ENCODE peak calls at places on chromosomes 4 and X, in five cellular contexts. Z, C, T, G and J are unnamed samples.

GRCh38 chrX:119618439-119618838 is 12.2 kb upstream of the NKRF start:
- DNase-seq in G (no peak), C (no peak), Z (no peak), T (no peak), J (no peak)

GRCh38 chrX:10171291-10171690 is 14.5 kb downstream of the CLCN4 start:
- DNase-seq in Z (no peak), C (no peak), G (no peak), T (no peak), J (no peak)

GRCh38 chr4:18954538-18954937 is 933.0 kb upstream of the LCORL start:
- DNase-seq in T (no peak), Z (no peak), C (no peak), G (no peak), J (no peak)

GRCh38 chr4:23889368-23889767 is 479 bp downstream of the PPARGC1A start:
- DNase-seq in C (no peak), G (peak), T (no peak), Z (no peak), J (peak)

GRCh38 chr4:111391864-111392263 is 753.4 kb upstream of the FAM241A start:
- DNase-seq in T (no peak), C (no peak), Z (no peak), G (no peak), J (no peak)

GRCh38 chr4:164379694-164380093 is 374.2 kb upstream of the SMIM31 start:
- DNase-seq in Z (no peak), T (no peak), C (no peak), G (no peak), J (no peak)

GRCh38 chrX:2928583-2929434 is at the start of gene ARSD:
- DNase-seq in G (peak), C (peak), T (peak), Z (peak), J (peak)

GRCh38 chr4:1178300-1179088 is 6.1 kb upstream of the SPON2 start:
- DNase-seq in T (no peak), C (no peak), G (no peak), Z (no peak), J (no peak)

GRCh38 chr4:24475756-24476155 is 108.6 kb downstream of the DHX15 start:
- DNase-seq in Z (no peak), C (no peak), T (no peak), G (no peak), J (no peak)

GRCh38 chr4:104969394-104970066 is 177.1 kb upstream of the TET2 start:
- DNase-seq in G (peak), T (no peak), Z (no peak), C (no peak), J (no peak)

GRCh38 chr4:1766336-1767057 is 26.6 kb upstream of the FGFR3 start:
- DNase-seq in T (no peak), C (no peak), Z (peak), G (no peak), J (no peak)

GRCh38 chr4:16524911-16525574 is 298.8 kb upstream of the TAPT1 start:
- DNase-seq in T (no peak), C (peak), Z (peak), G (peak), J (no peak)

GRCh38 chrX:38929966-38930421 is 128.7 kb downstream of the MID1IP1 start:
- DNase-seq in Z (no peak), C (no peak), G (peak), T (no peak), J (peak)

GRCh38 chr4:182975806-182976205 is 58.6 kb upstream of the DCTD start:
- DNase-seq in G (peak), T (no peak), C (no peak), Z (no peak), J (peak)

GRCh38 chr4:86818211-86818610 is 31.0 kb downstream of the SLC10A6 start:
- DNase-seq in C (no peak), G (peak), Z (no peak), T (no peak), J (peak)

GRCh38 chr4:162565730-162566129 is 401.9 kb upstream of the FSTL5 start:
- DNase-seq in C (no peak), T (no peak), G (no peak), Z (no peak), J (no peak)

GRCh38 chrX:29851971-29852605 is 363.3 kb upstream of the MAGEB2 start:
- DNase-seq in C (no peak), T (no peak), Z (no peak), G (no peak), J (no peak)

GRCh38 chr4:113943085-113943484 is 36.4 kb downstream of the ARSJ start:
- DNase-seq in T (no peak), Z (no peak), C (no peak), G (no peak), J (no peak)

GRCh38 chr4:76589872-76590846 is 155.1 kb downstream of the SHROOM3 start:
- DNase-seq in Z (peak), C (no peak), T (no peak), G (peak), J (peak)

GRCh38 chrX:153741446-153741845 is 16.8 kb downstream of the ABCD1 start:
- DNase-seq in C (no peak), G (no peak), T (no peak), Z (no peak), J (no peak)

GRCh38 chrX:112961981-112962380 is 121.3 kb upstream of the AMOT start:
- DNase-seq in C (no peak), T (no peak), G (no peak), Z (peak), J (no peak)

GRCh38 chrX:48475295-48475694 is 704 bp upstream of the FTSJ1 start:
- DNase-seq in T (no peak), Z (no peak), G (no peak), C (no peak), J (no peak)

GRCh38 chr4:38145741-38146140 is 185.5 kb downstream of the PTTG2 start:
- DNase-seq in T (no peak), C (no peak), Z (no peak), G (peak), J (peak)

GRCh38 chr4:54683616-54684346 is 26.0 kb downstream of the KIT start:
- DNase-seq in T (no peak), G (peak), C (no peak), Z (no peak), J (peak)

GRCh38 chr4:28842271-28842670 is 1877.9 kb upstream of the PCDH7 start:
- DNase-seq in G (no peak), Z (no peak), T (no peak), C (no peak), J (no peak)

GRCh38 chr4:57265831-57266582 is 155.8 kb upstream of the IGFBP7 start:
- DNase-seq in C (no peak), Z (no peak), T (no peak), G (no peak), J (no peak)

GRCh38 chr4:2932951-2933565 is 30.1 kb downstream of the NOP14 start:
- DNase-seq in T (no peak), Z (no peak), C (no peak), G (no peak), J (no peak)

GRCh38 chr4:117527601-117528000 is 442.2 kb upstream of the TRAM1L1 start:
- DNase-seq in G (no peak), C (no peak), Z (no peak), T (no peak), J (no peak)
- TF ChIP-seq CTCF in G (no peak), C (no peak), Z (no peak), T (no peak), J (no peak)

DNA sequence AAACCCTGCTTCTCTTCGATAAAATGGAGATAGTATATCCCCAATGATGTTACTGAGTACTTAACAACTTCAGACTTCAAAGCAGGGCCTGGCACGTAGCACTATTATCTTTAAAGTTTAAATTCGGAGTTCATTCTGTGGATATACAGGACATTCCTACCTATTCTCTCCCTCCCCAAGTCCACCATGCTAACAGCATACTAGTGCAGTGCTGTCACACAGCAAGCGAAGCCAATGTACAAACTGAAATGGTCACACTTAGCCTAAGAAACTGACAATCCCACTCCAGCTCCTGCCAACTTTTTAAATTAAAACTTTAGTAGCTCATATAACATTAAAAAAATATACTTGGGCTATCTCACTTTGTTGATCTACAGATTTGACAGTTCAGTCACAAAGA is 1.2 kb upstream of the DNAJB14 start:
- DNase-seq in Z (no peak), G (peak), T (no peak), C (no peak), J (no peak)
- H3K4me3 ChIP-seq in Z (peak), G (peak), T (peak), C (no peak), J (no peak)

GRCh38 chr4:160811956-160812355 is 1351.8 kb downstream of the FSTL5 start:
- DNase-seq in C (no peak), T (no peak), Z (no peak), G (no peak), J (no peak)
- TF ChIP-seq CTCF in C (no peak), T (no peak), Z (no peak), G (no peak), J (peak)

GRCh38 chr4:83252782-83253405 is 31.7 kb downstream of the COQ2 start:
- DNase-seq in G (peak), C (no peak), Z (peak), T (no peak), J (peak)

GRCh38 chr4:83248486-83248885 is 36.1 kb downstream of the COQ2 start:
- DNase-seq in Z (no peak), G (no peak), T (no peak), C (no peak), J (peak)

GRCh38 chr4:83251074-83251835 is 33.3 kb downstream of the COQ2 start:
- DNase-seq in C (no peak), G (no peak), T (no peak), Z (no peak), J (no peak)

GRCh38 chr4:83247415-83248357 is 36.9 kb downstream of the COQ2 start:
- DNase-seq in Z (no peak), G (no peak), C (no peak), T (no peak), J (no peak)

DNA sequence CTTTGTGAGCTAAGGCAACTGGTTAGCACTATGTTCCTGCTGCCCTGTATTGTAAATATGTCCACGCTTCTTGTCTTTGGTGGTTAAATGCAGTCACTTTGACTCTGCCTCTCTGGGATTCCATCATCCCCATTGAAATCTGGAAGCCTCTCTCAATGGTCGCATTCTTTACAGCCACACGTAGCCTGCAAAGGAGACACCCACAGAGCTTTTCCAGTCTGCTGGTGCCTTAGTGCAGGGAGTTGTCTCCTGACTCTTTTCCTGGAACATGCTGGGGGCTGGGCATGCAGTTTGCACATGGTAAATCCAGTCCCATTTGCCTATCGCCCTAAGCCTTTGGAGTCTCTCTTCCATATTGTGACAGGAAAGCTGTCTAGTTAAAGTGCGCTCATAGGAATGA is 33.9 kb downstream of the COQ2 start:
- DNase-seq in Z (no peak), T (no peak), C (no peak), G (no peak), J (no peak)
- H3K4me3 ChIP-seq in Z (no peak), T (no peak), C (no peak), G (no peak), J (no peak)

DNA sequence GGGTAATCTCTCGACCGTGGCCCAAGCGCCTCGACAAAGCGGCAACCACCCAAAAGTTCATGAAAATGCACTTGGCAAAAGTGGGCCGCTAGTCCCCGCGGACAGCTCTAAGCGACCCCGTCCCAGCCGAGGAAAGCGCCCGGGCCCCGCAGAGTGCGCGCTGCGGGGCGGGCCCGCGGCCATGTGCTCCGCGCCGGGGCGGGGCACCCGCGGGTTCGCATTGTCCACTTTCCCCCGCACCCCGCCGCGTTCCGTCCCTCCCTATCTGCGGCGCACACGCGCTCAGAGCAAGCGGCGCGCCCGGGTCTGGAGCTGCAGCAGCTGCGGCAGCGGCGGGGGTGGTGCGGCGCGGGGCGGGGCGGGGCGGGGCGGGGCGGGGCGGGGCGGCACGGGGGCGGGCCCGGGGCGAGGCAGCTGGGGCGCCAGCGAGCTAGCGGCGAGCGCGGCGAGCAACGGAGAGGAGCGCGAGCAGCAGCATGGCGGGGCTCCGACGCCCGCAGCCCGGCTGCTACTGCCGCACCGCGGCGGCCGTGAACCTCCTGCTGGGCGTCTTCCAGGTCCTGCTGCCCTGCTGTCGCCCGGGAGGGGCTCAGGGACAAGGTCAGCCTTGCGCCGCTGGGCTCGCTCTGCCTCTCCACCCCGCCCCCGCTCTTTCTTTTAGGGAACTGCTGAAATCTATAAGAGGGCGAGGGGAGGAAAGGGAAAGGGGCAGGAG is at the start of gene TMEM131L:
- DNase-seq in Z (peak), C (peak), T (peak), G (peak), J (peak)
- TF ChIP-seq CTCF in Z (peak), C (peak), T (peak), G (no peak), J (peak)

GRCh38 chrX:316351-317325 is 2.0 kb downstream of the GTPBP6 start:
- DNase-seq in Z (no peak), C (peak), G (no peak), T (peak), J (no peak)
- H3K4me3 ChIP-seq in Z (no peak), C (no peak), G (no peak), T (no peak), J (no peak)

GRCh38 chr4:56259595-56259994 is 127.7 kb downstream of the AASDH start:
- DNase-seq in G (no peak), C (no peak), T (no peak), Z (no peak), J (no peak)
- TF ChIP-seq CTCF in G (no peak), C (no peak), T (no peak), Z (no peak), J (no peak)

DNA sequence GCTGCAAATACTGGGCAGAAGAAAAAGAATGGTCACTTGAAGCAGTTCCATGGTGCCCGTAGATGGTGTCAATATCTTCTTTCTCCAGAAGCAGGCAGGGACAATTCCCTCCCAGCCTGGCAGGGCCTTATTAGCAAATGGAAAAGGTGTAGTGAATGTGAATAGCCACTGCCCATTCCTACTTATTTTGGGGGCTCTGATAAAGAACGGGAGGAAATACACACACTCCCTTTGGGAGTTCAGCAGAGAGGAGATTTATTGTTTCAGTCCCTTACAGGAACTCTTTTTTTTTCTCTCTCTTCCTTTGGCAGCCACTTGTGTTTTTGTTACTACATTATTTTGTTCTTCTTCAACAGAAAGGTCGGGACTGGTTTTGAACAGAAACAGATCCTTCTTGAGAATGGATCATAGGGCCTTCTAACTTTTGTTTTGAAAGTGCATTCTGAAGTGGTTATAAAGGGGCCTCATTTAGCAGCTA is at the start of gene EMCN:
- DNase-seq in Z (no peak), G (no peak), C (no peak), T (no peak), J (peak)
- H3K4me3 ChIP-seq in Z (no peak), G (no peak), C (peak), T (peak), J (peak)

GRCh38 chrX:23907106-23907495 is 637 bp downstream of the APOO start:
- DNase-seq in Z (no peak), T (no peak), C (no peak), G (no peak), J (no peak)

GRCh38 chrX:23907496-23908218 is at the start of the genes APOO and CXorf58:
- DNase-seq in Z (peak), G (peak), T (peak), C (peak), J (peak)

GRCh38 chrX:23904096-23904495 is 3.6 kb downstream of the APOO start:
- DNase-seq in C (no peak), Z (no peak), G (no peak), T (no peak), J (peak)

GRCh38 chrX:23911436-23911835 is 3.6 kb downstream of the CXorf58 start:
- DNase-seq in T (no peak), G (no peak), Z (no peak), C (no peak), J (no peak)

GRCh38 chrX:23908219-23909003 is 605 bp downstream of the CXorf58 start:
- DNase-seq in T (no peak), Z (peak), G (no peak), C (no peak), J (no peak)
- TF ChIP-seq CTCF in T (no peak), Z (peak), G (peak), C (no peak), J (peak)